ENCODE peak calls at places on chromosomes 11 and 22, in nine cellular contexts. G is RWPE2, F is fibroblast of lung, C is foreskin fibroblast, B is transverse colon, Z is brain microvascular endothelial cell, H is body of pancreas, R is epithelial cell of esophagus, P is HL-60. L is an unnamed sample.

GRCh38 chr11:119626910-119627305 is 102.1 kb downstream of the NECTIN1 start:
- DNase-seq in G (no peak), F (no peak), C (no peak), B (no peak), Z (no peak), H (no peak), R (no peak), P (peak), L (no peak)

GRCh38 chr11:64036081-64037026 is 623 bp downstream of the FLRT1 start:
- DNase-seq in G (no peak), F (peak), C (peak), B (no peak), Z (peak), H (no peak), R (peak), P (no peak), L (no peak)

GRCh38 chr11:77547863-77548551 is 41.7 kb upstream of the AQP11 start:
- DNase-seq in G (no peak), F (peak), C (peak), B (peak), Z (peak), H (peak), R (peak), P (no peak), L (peak)

GRCh38 chr11:9069256-9069655 is 22.1 kb downstream of the SCUBE2 start:
- DNase-seq in G (no peak), F (no peak), C (no peak), B (no peak), Z (no peak), H (no peak), R (no peak), P (no peak), L (no peak)

GRCh38 chr11:126355324-126355925 is at the start of gene ST3GAL4:
- DNase-seq in G (peak), F (peak), C (peak), B (peak), Z (peak), H (peak), R (peak), P (peak), L (peak)

GRCh38 chr11:73185680-73186293 is 32.3 kb upstream of the P2RY2 start:
- DNase-seq in G (peak), F (peak), C (peak), B (no peak), Z (peak), H (no peak), R (peak), P (peak), L (no peak)

GRCh38 chr22:35152316-35152715 is 86.4 kb downstream of the ISX start:
- DNase-seq in G (no peak), F (no peak), C (no peak), B (no peak), Z (no peak), H (no peak), R (no peak), P (no peak), L (no peak)

GRCh38 chr22:40240671-40241070 is 62.9 kb downstream of the TNRC6B start:
- DNase-seq in G (no peak), F (no peak), C (no peak), B (no peak), Z (no peak), H (no peak), R (peak), P (no peak), L (no peak)

GRCh38 chr11:95924414-95924760 is 480 bp upstream of the MTMR2 start:
- DNase-seq in G (no peak), F (no peak), C (peak), B (no peak), Z (no peak), H (no peak), R (no peak), P (no peak), L (no peak)

GRCh38 chr11:113850188-113850587 is 25.2 kb downstream of the USP28 start:
- DNase-seq in G (no peak), F (no peak), C (no peak), B (no peak), Z (no peak), H (no peak), R (no peak), P (no peak), L (no peak)

GRCh38 chr11:47376543-47377371 is 1.6 kb downstream of the SPI1 start:
- DNase-seq in G (no peak), F (no peak), C (no peak), B (peak), Z (no peak), H (no peak), R (peak), P (no peak), L (no peak)

GRCh38 chr11:17978553-17979287 is 34.1 kb downstream of the SERGEF start:
- DNase-seq in G (no peak), F (peak), C (peak), B (peak), Z (peak), H (peak), R (peak), P (no peak), L (peak)

GRCh38 chr11:29019960-29020683 is 911.9 kb downstream of the METTL15 start:
- DNase-seq in G (no peak), F (peak), C (peak), B (no peak), Z (peak), H (no peak), R (peak), P (no peak), L (no peak)

GRCh38 chr22:36162127-36163034 is 1.8 kb upstream of the APOL3 start:
- DNase-seq in G (no peak), F (peak), C (no peak), B (no peak), Z (no peak), H (no peak), R (no peak), P (no peak), L (no peak)

GRCh38 chr22:36277482-36278291 is 24.8 kb downstream of the APOL1 start:
- DNase-seq in G (no peak), F (peak), C (peak), B (peak), Z (no peak), H (peak), R (peak), P (no peak), L (peak)

GRCh38 chr11:84720706-84721402 is 906.3 kb downstream of the DLG2 start:
- DNase-seq in G (no peak), F (peak), C (peak), B (peak), Z (no peak), H (peak), R (no peak), P (no peak), L (peak)

GRCh38 chr11:95095858-95096587 is 6.4 kb downstream of the ENDOD1 start:
- DNase-seq in G (no peak), F (peak), C (peak), B (no peak), Z (no peak), H (no peak), R (no peak), P (no peak), L (no peak)

GRCh38 chr22:21013742-21014201 is 1.2 kb upstream of the P2RX6 start:
- DNase-seq in G (no peak), F (no peak), C (no peak), B (no peak), Z (no peak), H (no peak), R (no peak), P (no peak), L (no peak)

GRCh38 chr11:75639752-75640151 is 29.1 kb downstream of the MAP6 start:
- DNase-seq in G (no peak), F (peak), C (peak), B (peak), Z (peak), H (peak), R (no peak), P (no peak), L (no peak)
- H3K4me3 ChIP-seq in G (no peak), F (no peak), C (no peak), B (no peak), Z (no peak), H (no peak), R (no peak), P (no peak), L (no peak)

GRCh38 chr11:97516688-97517087 is 1126.9 kb downstream of the JRKL start:
- DNase-seq in G (no peak), F (no peak), C (no peak), B (no peak), Z (no peak), H (no peak), R (no peak), P (no peak), L (no peak)
- TF ChIP-seq CTCF in G (peak), F (no peak), C (no peak), B (no peak), Z (peak), H (no peak), R (no peak), P (no peak), L (no peak)

DNA sequence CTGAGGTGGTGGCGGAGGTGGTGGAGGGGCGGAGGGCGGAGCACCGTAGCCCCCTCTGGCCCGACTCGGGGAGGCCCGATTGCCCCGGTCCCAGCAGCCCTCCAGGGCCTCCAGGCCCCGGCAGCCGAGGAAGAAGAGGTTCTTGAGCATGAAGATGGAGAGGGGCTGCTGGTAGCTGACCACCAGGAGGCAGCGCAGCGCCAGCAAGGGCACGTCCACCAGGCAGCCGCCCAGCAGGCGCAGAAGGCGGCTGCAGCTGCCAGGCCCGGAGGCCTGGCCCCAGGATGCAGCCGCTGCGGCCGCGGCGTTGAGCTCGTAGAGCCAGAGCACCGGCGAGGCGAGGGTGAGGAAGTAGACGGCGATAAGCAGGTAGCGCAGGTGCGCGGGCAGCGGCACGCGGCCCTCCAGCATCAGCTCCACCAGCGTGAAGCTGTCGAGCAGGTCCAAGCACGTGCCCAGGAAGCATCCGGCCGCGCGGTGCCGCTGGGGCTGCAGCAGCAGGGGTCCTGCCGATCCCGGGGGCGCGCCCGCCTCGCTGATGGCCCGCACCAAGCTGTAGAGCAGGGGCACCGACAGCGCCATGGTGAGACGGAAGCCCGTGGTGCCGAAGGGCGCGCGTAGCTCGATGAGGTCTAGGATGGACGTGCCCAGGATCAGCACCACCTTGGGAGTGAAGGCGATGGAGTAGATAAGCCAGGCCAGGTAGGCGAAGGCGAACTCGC is 1.5 kb downstream of the TMEM121B start:
- DNase-seq in G (no peak), F (no peak), C (peak), B (peak), Z (no peak), H (no peak), R (no peak), P (no peak), L (no peak)
- H3K4me3 ChIP-seq in G (no peak), F (no peak), C (no peak), B (no peak), Z (no peak), H (no peak), R (no peak), P (no peak), L (no peak)

DNA sequence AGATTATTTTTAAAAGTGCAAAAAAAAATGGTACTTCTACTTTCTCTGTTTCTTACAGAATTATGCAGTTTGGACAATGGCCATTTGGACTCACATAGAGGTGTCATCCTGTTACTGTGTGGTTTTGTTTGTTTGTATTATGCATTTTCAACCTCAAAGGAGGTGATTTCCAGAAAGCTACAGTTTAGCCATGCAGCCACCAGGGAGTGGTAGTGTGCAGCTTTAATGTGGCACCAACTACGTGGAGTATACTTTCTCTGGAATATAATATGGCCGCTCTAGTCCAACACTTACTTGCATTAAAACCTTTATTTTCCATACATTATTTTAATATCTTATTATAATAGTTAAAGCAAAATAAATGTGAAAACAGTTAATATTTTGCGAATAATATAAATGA is 469.9 kb upstream of the KIRREL3 start:
- DNase-seq in G (no peak), F (no peak), C (no peak), B (peak), Z (no peak), H (peak), R (no peak), P (no peak), L (no peak)
- TF ChIP-seq CTCF in G (peak), F (no peak), C (peak), B (peak), Z (peak), H (no peak), R (peak), P (peak), L (peak)

DNA sequence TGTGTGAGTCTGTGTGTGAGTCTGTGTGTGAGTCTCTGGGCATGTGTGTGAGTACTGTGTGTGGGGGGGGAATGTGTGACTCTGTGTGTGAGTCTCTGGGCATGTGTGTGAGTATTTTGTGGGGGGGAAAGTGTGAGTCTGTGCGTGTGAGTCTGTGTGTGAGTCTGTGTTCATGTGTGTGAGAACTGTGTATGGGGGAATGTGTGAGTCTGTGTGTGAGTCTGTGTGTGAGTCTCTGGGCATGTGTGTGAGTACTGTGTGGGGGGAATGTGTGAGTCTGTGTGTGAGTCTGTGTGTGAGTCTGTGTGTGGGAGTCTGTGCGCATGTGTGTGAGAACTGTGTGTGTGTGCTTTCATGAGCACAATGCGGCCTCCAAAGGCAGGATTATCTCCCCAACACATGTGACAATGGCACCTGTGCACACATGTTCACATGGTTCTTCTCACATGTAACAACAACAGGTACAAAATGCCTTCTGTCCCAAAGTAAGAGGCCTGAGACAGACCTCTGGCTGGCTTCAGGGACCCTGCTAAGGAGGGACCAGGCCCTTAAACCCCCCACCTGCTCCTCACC is 1.6 kb downstream of the CD5 start:
- DNase-seq in G (no peak), F (no peak), C (no peak), B (no peak), Z (no peak), H (no peak), R (no peak), P (no peak), L (no peak)
- H3K4me3 ChIP-seq in G (no peak), F (no peak), C (no peak), B (no peak), Z (no peak), H (no peak), R (no peak), P (no peak), L (no peak)

DNA sequence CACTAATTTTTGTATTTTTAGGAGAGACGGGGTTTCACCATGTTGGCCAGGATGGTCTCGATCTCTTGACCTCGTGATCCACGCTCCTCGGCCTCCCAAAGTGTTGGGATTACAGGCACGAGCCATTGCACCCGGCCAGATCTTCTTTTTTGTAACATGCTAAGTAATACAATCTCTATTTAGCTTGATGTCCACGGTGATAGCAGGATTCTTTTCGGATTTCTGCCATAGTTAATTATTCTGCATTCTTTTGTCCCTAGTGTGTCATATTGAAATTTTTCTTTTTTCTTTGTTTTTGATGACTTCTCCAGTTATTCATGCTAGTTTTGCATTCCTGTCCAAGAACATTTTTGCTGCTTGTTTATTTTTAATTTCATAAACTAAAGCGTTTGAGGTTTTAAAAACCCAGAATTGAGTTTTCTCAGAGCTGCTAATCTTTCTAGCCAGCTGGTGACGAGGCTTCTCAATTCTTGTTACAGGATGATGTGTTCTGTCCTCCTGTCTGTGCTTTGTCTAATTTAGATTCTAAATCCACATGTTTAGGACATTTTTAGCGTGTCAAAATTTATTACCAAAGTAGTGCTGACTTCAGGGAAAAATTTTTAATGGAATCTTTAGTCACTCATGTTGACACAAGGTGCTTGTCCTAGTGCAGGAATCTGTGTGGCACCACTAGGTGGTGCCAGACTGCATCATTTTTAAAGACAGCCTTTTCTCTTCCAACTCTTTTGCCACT is 21.8 kb downstream of the NF2 start:
- DNase-seq in G (no peak), F (peak), C (peak), B (peak), Z (peak), H (peak), R (peak), P (peak), L (no peak)
- TF ChIP-seq CTCF in G (peak), F (peak), C (peak), B (peak), Z (peak), H (peak), R (peak), P (peak), L (peak)

GRCh38 chr11:2128512-2129322 is 10.5 kb downstream of the IGF2 start:
- DNase-seq in G (no peak), F (no peak), C (no peak), B (no peak), Z (no peak), H (no peak), R (no peak), P (no peak), L (no peak)

GRCh38 chr11:2129323-2129698 is 9.9 kb downstream of the IGF2 start:
- DNase-seq in G (no peak), F (no peak), C (no peak), B (no peak), Z (no peak), H (no peak), R (no peak), P (no peak), L (no peak)

GRCh38 chr11:2128102-2128511 is 11.1 kb downstream of the IGF2 start:
- DNase-seq in G (no peak), F (no peak), C (no peak), B (no peak), Z (no peak), H (no peak), R (no peak), P (no peak), L (peak)

GRCh38 chr11:2130881-2131352 is 8.3 kb downstream of the IGF2 start:
- DNase-seq in G (no peak), F (no peak), C (no peak), B (no peak), Z (no peak), H (no peak), R (no peak), P (no peak), L (no peak)

GRCh38 chr11:2129699-2130366 is 9.4 kb downstream of the IGF2 start:
- DNase-seq in G (no peak), F (no peak), C (no peak), B (no peak), Z (no peak), H (no peak), R (no peak), P (no peak), L (no peak)
- H3K4me3 ChIP-seq in G (no peak), F (no peak), C (no peak), B (no peak), Z (no peak), H (no peak), R (no peak), P (no peak), L (no peak)

GRCh38 chr11:123030517-123030916 is 31.4 kb downstream of the HSPA8 start:
- DNase-seq in G (no peak), F (no peak), C (no peak), B (no peak), Z (no peak), H (no peak), R (no peak), P (no peak), L (no peak)

GRCh38 chr11:123035831-123036230 is 26.1 kb downstream of the HSPA8 start:
- DNase-seq in G (no peak), F (no peak), C (no peak), B (no peak), Z (no peak), H (no peak), R (peak), P (no peak), L (no peak)

GRCh38 chr11:123034587-123034986 is 27.3 kb downstream of the HSPA8 start:
- DNase-seq in G (no peak), F (no peak), C (no peak), B (no peak), Z (no peak), H (no peak), R (no peak), P (peak), L (no peak)

GRCh38 chr11:123033895-123034294 is 28.0 kb downstream of the HSPA8 start:
- DNase-seq in G (no peak), F (no peak), C (peak), B (no peak), Z (no peak), H (no peak), R (peak), P (no peak), L (no peak)
- TF ChIP-seq CTCF in G (no peak), F (peak), C (no peak), B (no peak), Z (peak), H (no peak), R (peak), P (no peak), L (no peak)

L was measured in Caco-2.